ENCODE peak calls at places on chromosomes 13 and 19, in seven cellular contexts. G, X, V, S, M, D and O are unnamed samples.

GRCh38 chr19:28640506-28640905 is 572.4 kb downstream of the UQCRFS1 start:
- DNase-seq in G (no peak), X (no peak), M (no peak), S (no peak), V (no peak), D (no peak), O (no peak)

GRCh38 chr19:48746738-48747575 is at the start of gene IZUMO1:
- DNase-seq in X (peak; percentile 88), V (peak; percentile 72), D (peak; percentile 87), G (peak; percentile 94), M (peak; percentile 85), S (peak; percentile 91), O (peak; percentile 66)

GRCh38 chr19:3984584-3984907 is 717 bp downstream of the EEF2 start:
- DNase-seq in M (no peak), G (no peak), S (no peak), V (no peak), X (no peak), D (no peak), O (no peak)

GRCh38 chr13:111980146-111980929 is 86.6 kb upstream of the SOX1 start:
- DNase-seq in S (no peak), G (no peak), D (no peak), V (no peak), X (no peak), M (no peak), O (no peak)

GRCh38 chr13:83162493-83162892 is 719.8 kb downstream of the SLITRK1 start:
- DNase-seq in V (no peak), D (no peak), G (no peak), X (peak; percentile 28), M (no peak), S (no peak), O (peak; percentile 5)

GRCh38 chr13:26961890-26962615 is 201.5 kb upstream of the GPR12 start:
- DNase-seq in M (no peak), S (peak; percentile 83), X (no peak), G (no peak), D (no peak), V (no peak), O (no peak)

GRCh38 chr13:41696163-41697003 is 239.0 kb downstream of the RGCC start:
- DNase-seq in D (no peak), G (peak; percentile 93), M (no peak), X (peak; percentile 54), V (peak; percentile 90), S (peak; percentile 60), O (no peak)

GRCh38 chr19:4768934-4769777 is 22.4 kb upstream of the FEM1A start:
- DNase-seq in G (peak; percentile 73), V (peak; percentile 38), M (peak; percentile 96), S (peak; percentile 96), D (peak; percentile 85), X (peak; percentile 81), O (peak; percentile 90)

GRCh38 chr13:68481130-68481529 is 1251.0 kb upstream of the PCDH9 start:
- DNase-seq in D (no peak), V (no peak), M (no peak), X (no peak), S (no peak), G (no peak), O (no peak)

GRCh38 chr13:23899555-23899954 is 2.3 kb upstream of the C1QTNF9B start:
- DNase-seq in D (no peak), M (no peak), S (peak; percentile 52), V (no peak), X (peak; percentile 66), G (peak; percentile 64), O (no peak)

GRCh38 chr19:11141937-11142527 is 13.6 kb downstream of the SPC24 start:
- DNase-seq in S (no peak), D (no peak), G (no peak), M (no peak), X (no peak), V (no peak), O (no peak)

GRCh38 chr19:11140896-11141295 is 14.7 kb downstream of the SPC24 start:
- DNase-seq in X (no peak), S (no peak), M (no peak), D (no peak), G (no peak), V (no peak), O (no peak)

GRCh38 chr19:11145147-11145924 is 10.2 kb downstream of the SPC24 start:
- DNase-seq in X (no peak), G (no peak), S (no peak), V (no peak), D (no peak), M (no peak), O (no peak)

GRCh38 chr19:11138659-11139526 is 16.7 kb downstream of the SPC24 start:
- DNase-seq in V (peak; percentile 53), X (peak; percentile 86), G (peak; percentile 73), S (peak; percentile 86), M (peak; percentile 78), D (peak; percentile 91), O (no peak)

GRCh38 chr19:11142528-11143171 is 12.9 kb downstream of the SPC24 start:
- DNase-seq in V (peak; percentile 68), D (peak; percentile 93), G (peak; percentile 93), M (no peak), X (peak; percentile 94), S (peak; percentile 96), O (no peak)
- H3K4me3 ChIP-seq in V (no peak overlapping the region), D (peak overlapping the region; percentile 44), G (peak overlapping the region; percentile 29), M (no peak overlapping the region), X (no peak overlapping the region), S (no peak overlapping the region), O (no peak overlapping the region)

GRCh38 chr13:40190656-40191100 is 475.8 kb downstream of the FOXO1 start:
- DNase-seq in X (peak; percentile 83), D (no peak), M (peak; percentile 36), G (peak; percentile 84), S (peak; percentile 86), V (peak; percentile 64), O (peak; percentile 85)
- H3K4me3 ChIP-seq in X (no peak overlapping the region), D (no peak overlapping the region), M (no peak overlapping the region), G (no peak overlapping the region), S (no peak overlapping the region), V (no peak overlapping the region), O (no peak overlapping the region)

GRCh38 chr13:36817996-36818395 is 1.0 kb upstream of the RFXAP start:
- DNase-seq in G (no peak), D (no peak), X (no peak), V (no peak), M (no peak), S (no peak), O (no peak)
- H3K4me3 ChIP-seq in G (no peak overlapping the region), D (no peak overlapping the region), X (no peak overlapping the region), V (no peak overlapping the region), M (peak overlapping the region; percentile 69), S (no peak overlapping the region), O (no peak overlapping the region)

GRCh38 chr19:16624236-16624635 is 3.8 kb downstream of the MED26 start:
- DNase-seq in D (peak; percentile 42), V (no peak), X (no peak), G (no peak), M (no peak), S (no peak), O (no peak)

GRCh38 chr19:16627194-16627927 is 643 bp downstream of the MED26 start:
- DNase-seq in M (no peak), D (peak; percentile 64), X (no peak), S (peak; percentile 28), G (no peak), V (no peak), O (no peak)

GRCh38 chr19:16626796-16627193 is 1.2 kb downstream of the MED26 start:
- DNase-seq in M (no peak), X (peak; percentile 11), D (peak; percentile 26), G (no peak), V (no peak), S (peak; percentile 24), O (no peak)

GRCh38 chr19:16623576-16623975 is 4.4 kb downstream of the MED26 start:
- DNase-seq in G (no peak), V (no peak), X (no peak), D (peak; percentile 8), S (no peak), M (no peak), O (peak; percentile 28)

DNA sequence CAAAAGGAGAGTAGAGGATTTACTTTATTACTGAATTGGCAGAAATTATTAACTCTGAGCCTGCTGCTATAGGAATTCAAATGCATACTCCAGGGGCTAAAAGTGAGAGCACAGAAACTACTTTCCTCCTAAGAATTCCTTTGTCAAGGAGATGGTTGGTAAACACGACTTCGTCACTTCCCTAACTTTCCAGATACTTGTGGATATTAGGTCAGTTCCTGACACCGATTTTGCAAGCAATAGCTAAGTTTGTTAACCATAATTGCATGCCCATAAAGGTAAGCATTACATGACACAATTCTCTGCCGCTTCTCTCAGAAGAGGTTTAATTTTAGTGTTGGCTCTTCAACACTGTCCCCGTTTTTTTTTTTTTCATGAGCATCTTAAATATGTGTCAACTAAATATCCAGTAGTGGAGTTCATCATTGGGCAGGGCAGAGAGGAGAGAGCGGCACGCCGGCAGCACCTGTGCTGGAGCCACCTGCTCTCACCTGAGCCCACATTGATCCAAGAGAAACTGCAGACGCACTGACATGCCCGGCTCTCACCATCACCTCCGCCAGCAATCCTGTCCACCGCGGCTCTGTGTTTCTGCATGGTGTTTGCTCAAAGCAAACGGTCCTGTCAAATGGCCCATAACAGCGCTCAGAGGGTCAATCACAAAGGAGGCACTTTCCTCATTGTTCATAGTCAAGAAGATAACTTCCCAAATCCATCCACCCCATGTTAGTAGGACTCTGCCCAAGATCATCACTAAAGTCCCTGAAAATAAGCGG is 2.6 kb downstream of the MED26 start:
- DNase-seq in G (no peak), X (no peak), V (no peak), S (no peak), D (peak; percentile 23), M (no peak), O (no peak)
- H3K4me3 ChIP-seq in G (no peak overlapping the region), X (no peak overlapping the region), V (no peak overlapping the region), S (no peak overlapping the region), D (no peak overlapping the region), M (no peak overlapping the region), O (no peak overlapping the region)

DNA sequence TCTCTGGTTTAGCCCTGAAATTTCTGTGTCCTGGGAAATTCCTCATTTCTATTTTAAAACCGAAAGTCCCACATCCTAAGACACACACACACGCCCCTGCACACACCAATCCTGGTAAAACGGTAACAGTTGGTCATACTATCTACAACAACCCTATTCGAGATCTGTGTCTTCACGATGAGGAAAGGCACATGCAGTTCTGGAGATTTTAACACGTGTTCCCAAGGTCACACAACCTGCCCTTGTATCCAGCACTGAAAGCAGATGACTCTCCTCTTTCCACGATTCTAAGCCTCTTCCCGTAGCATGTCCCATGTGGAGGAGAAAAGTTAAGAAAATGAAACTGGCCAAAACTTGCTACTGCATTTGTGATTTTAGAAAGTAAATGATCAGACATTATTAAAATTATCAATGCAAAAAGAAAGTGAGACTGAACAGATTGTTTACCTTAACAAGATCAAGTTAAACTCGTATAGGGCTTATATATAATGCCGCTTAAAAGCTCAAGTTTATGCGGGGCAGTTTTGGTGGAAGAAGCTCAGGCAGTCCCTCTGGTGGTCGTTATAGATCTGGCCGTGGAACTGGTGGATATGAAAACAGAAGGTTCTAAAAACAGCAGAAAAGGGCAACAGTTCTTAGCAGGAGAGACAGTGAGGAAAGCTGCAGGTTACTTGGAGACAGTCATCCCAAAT is 32.7 kb downstream of the VSTM1 start:
- DNase-seq in G (no peak), D (no peak), M (peak; percentile 19), X (peak; percentile 47), S (no peak), V (no peak), O (no peak)
- H3K4me3 ChIP-seq in G (no peak overlapping the region), D (no peak overlapping the region), M (no peak overlapping the region), X (peak overlapping the region; percentile 31), S (no peak overlapping the region), V (no peak overlapping the region), O (no peak overlapping the region)